ENCODE peak calls at places on chromosomes 16 and 17, in nine cellular contexts. X is transverse colon; Q is Panc1; Z is effector memory CD4-positive, alpha-beta T cell; A is NB4; I is PC-3; S is DND-41; U is IMR-90; K is stomach. G is an unnamed sample.
A peak's percentile ranks its signal among the peaks of the same experiment; 100 is the strongest.

GRCh38 chr17:82896071-82897000 is 56.5 kb upstream of the ZNF750 start:
- DNase-seq in X (no peak), Q (no peak), Z (no peak), A (no peak), I (no peak), S (no peak), U (no peak), K (no peak), G (no peak)

GRCh38 chr17:54891176-54891821 is 9.4 kb upstream of the TOM1L1 start:
- DNase-seq in X (no peak), Q (no peak), Z (no peak), A (peak; percentile 51), I (peak; percentile 88), S (peak; percentile 6), U (peak; percentile 73), K (no peak), G (peak; percentile 19)

GRCh38 chr16:79176987-79177386 is 423.6 kb downstream of the MAF start:
- DNase-seq in X (no peak), Q (no peak), Z (no peak), A (no peak), I (no peak), S (no peak), U (no peak), K (no peak), G (no peak)

GRCh38 chr17:59853168-59853918 is 39.4 kb downstream of the TUBD1 start:
- DNase-seq in X (peak; percentile 83), Q (peak; percentile 97), Z (peak; percentile 49), A (peak; percentile 40), I (peak; percentile 100), S (peak; percentile 43), U (peak; percentile 100), K (peak; percentile 91), G (peak; percentile 50)

GRCh38 chr17:78258323-78259229 is 27.1 kb downstream of the TMEM235 start:
- DNase-seq in X (no peak), Q (no peak), Z (peak; percentile 36), A (peak; percentile 79), I (no peak), S (peak; percentile 92), U (peak; percentile 12), K (peak; percentile 63), G (peak; percentile 84)

GRCh38 chr16:79282806-79283205 is 317.7 kb downstream of the MAF start:
- DNase-seq in X (no peak), Q (no peak), Z (no peak), A (no peak), I (no peak), S (peak; percentile 49), U (no peak), K (no peak), G (no peak)

GRCh38 chr16:84308120-84308519 is 13.4 kb downstream of the WFDC1 start:
- DNase-seq in X (peak; percentile 66), Q (no peak), Z (no peak), A (peak; percentile 83), I (peak; percentile 34), S (peak; percentile 16), U (peak; percentile 34), K (peak; percentile 32), G (peak; percentile 10)

GRCh38 chr16:85652431-85653221 is 36.1 kb downstream of the GINS2 start:
- DNase-seq in X (peak; percentile 61), Q (no peak), Z (no peak), A (peak; percentile 32), I (peak; percentile 10), S (no peak), U (peak; percentile 38), K (peak; percentile 63), G (no peak)

GRCh38 chr17:38451030-38451839 is 23.0 kb downstream of the ARHGAP23 start:
- DNase-seq in X (no peak), Q (no peak), Z (no peak), A (no peak), I (no peak), S (peak; percentile 13), U (peak; percentile 79), K (no peak), G (no peak)

GRCh38 chr17:38449364-38449763 is 21.1 kb downstream of the ARHGAP23 start:
- DNase-seq in X (no peak), Q (no peak), Z (no peak), A (no peak), I (no peak), S (no peak), U (no peak), K (no peak), G (no peak)

GRCh38 chr17:38451840-38452529 is 23.7 kb downstream of the ARHGAP23 start:
- DNase-seq in X (no peak), Q (no peak), Z (no peak), A (peak; percentile 51), I (no peak), S (peak; percentile 19), U (peak; percentile 94), K (no peak), G (no peak)

GRCh38 chr17:38452719-38453118 is 24.5 kb downstream of the ARHGAP23 start:
- DNase-seq in X (no peak), Q (no peak), Z (no peak), A (no peak), I (no peak), S (no peak), U (no peak), K (no peak), G (no peak)

DNA sequence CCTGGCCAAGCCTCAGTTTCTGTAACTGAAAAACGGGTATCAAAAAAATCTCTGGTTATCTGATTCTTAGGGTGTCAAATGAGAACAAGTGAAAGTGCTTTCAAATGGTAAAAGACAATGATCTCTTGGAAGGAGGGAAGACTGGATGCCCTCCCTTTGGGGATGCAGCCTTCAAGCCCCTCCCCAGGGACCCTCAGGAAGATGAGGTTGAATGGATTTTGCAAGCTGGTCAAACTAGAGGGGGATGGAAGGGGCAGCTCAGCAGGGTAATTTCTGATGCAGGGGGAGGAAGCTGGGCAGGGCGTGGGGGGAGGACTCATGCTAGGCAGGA is 22.4 kb downstream of the ARHGAP23 start:
- DNase-seq in X (no peak), Q (no peak), Z (no peak), A (peak; percentile 35), I (no peak), S (no peak), U (no peak), K (no peak), G (no peak)
- H3K4me3 ChIP-seq in X (no peak overlapping the region), Q (no peak overlapping the region), Z (no peak overlapping the region), A (no peak overlapping the region), I (no peak overlapping the region), S (no peak overlapping the region), U (no peak overlapping the region), K (no peak overlapping the region), G (no peak overlapping the region)

GRCh38 chr17:39627717-39628516 is 1.2 kb downstream of the PPP1R1B start:
- DNase-seq in X (peak; percentile 73), Q (no peak), Z (no peak), A (no peak), I (no peak), S (no peak), U (no peak), K (no peak), G (no peak)

GRCh38 chr17:39629894-39630293 is 3.1 kb downstream of the PPP1R1B start:
- DNase-seq in X (peak; percentile 22), Q (no peak), Z (no peak), A (peak; percentile 92), I (no peak), S (no peak), U (no peak), K (no peak), G (no peak)

GRCh38 chr17:39628655-39629493 is 2.1 kb downstream of the PPP1R1B start:
- DNase-seq in X (peak; percentile 89), Q (no peak), Z (no peak), A (no peak), I (no peak), S (no peak), U (no peak), K (peak; percentile 49), G (no peak)

GRCh38 chr17:39631403-39631802 is 4.7 kb downstream of the PPP1R1B start:
- DNase-seq in X (peak; percentile 71), Q (no peak), Z (no peak), A (no peak), I (peak; percentile 78), S (no peak), U (no peak), K (no peak), G (no peak)

DNA sequence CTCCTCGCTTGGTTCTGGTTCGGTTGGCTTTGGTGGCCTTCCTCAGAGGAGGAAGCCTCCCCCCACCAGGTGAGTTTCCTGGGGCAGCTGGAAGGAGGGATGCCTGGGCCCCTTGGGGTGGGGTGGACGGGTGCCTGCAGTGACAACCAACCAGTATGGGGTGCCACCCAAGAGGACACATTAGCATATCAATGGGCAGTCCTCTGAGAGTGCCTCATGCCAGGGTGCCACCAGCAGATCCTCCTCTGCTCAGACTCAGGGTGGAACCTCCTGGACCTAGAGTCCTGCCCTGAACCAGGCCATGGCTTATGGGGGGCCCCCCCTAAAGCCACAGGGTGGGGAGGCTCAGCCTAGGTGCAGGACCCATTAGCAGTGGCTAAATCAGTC is 2.7 kb downstream of the PPP1R1B start:
- DNase-seq in X (peak; percentile 80), Q (no peak), Z (no peak), A (no peak), I (no peak), S (no peak), U (no peak), K (no peak), G (no peak)
- H3K4me3 ChIP-seq in X (no peak overlapping the region), Q (no peak overlapping the region), Z (no peak overlapping the region), A (no peak overlapping the region), I (no peak overlapping the region), S (no peak overlapping the region), U (no peak overlapping the region), K (no peak overlapping the region), G (no peak overlapping the region)

GRCh38 chr17:31678431-31678830 is 180.6 kb downstream of the COPRS start:
- DNase-seq in X (no peak), Q (no peak), Z (no peak), A (peak; percentile 78), I (peak; percentile 39), S (no peak), U (peak; percentile 41), K (no peak), G (no peak)

GRCh38 chr17:31680126-31680525 is 178.9 kb downstream of the COPRS start:
- DNase-seq in X (no peak), Q (no peak), Z (no peak), A (peak; percentile 50), I (no peak), S (no peak), U (no peak), K (no peak), G (no peak)

GRCh38 chr17:31677681-31678080 is 181.4 kb downstream of the COPRS start:
- DNase-seq in X (no peak), Q (no peak), Z (no peak), A (no peak), I (no peak), S (no peak), U (no peak), K (no peak), G (no peak)

GRCh38 chr17:31677036-31677435 is 182.0 kb downstream of the COPRS start:
- DNase-seq in X (no peak), Q (no peak), Z (no peak), A (no peak), I (no peak), S (no peak), U (no peak), K (no peak), G (no peak)

GRCh38 chr17:31679667-31680066 is 179.4 kb downstream of the COPRS start:
- DNase-seq in X (no peak), Q (no peak), Z (no peak), A (no peak), I (no peak), S (no peak), U (no peak), K (no peak), G (no peak)
- H3K4me3 ChIP-seq in X (no peak overlapping the region), Q (no peak overlapping the region), Z (no peak overlapping the region), A (no peak overlapping the region), I (no peak overlapping the region), S (no peak overlapping the region), U (no peak overlapping the region), K (no peak overlapping the region), G (no peak overlapping the region)

DNA sequence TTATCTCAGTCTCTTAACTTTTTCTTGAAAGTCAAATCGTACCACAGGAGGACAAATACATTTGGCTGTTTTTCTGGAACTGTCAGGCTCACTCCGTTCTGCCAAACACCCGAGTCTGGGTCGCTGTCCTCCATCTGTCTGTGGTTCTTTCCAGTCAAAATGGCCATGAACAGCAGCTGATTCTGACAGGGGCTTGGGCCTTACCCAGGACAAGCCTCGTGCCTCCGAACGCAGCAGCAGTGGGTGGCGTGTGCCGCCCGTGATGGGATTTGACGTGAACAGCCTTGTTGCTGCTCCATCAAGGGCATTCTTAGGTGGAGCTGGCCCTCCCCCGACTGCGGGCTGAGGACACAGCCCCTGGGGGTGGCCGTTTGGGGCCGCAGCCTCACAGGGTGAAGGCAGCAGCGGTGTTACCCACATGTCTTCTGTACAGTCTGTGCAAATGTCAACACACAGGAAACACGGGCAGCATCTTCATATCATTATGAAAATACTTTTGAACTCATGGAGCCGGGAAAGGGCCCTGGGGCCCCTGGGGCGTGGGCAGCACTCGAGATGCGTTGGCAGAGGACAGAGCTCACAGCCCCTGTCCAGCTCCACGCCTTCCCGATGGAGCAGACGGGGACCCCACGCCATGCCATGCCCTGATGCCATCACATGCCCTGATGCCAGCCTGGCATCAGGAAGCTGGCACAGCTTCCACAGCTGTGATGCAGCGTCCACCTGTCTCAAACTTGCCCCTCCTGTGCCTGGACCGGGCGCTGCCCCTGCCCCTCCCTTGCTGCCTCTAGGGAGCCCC is 8.6 kb upstream of the ACSF3 start:
- DNase-seq in X (no peak), Q (no peak), Z (no peak), A (no peak), I (no peak), S (no peak), U (no peak), K (no peak), G (no peak)
- H3K4me3 ChIP-seq in X (no peak overlapping the region), Q (no peak overlapping the region), Z (no peak overlapping the region), A (no peak overlapping the region), I (no peak overlapping the region), S (no peak overlapping the region), U (no peak overlapping the region), K (no peak overlapping the region), G (no peak overlapping the region)